ENCODE peak calls at places on chromosome 1, in eight cellular contexts. C is OCI-LY7, E is neural progenitor cell, U is PC-3, J is GM23338, W is HCT116, L is hepatocyte, V is SK-N-SH. D is an unnamed sample.

GRCh38 chr1:150528997-150529396 is 13.4 kb downstream of the FALEC start:
- DNase-seq in C (no peak), E (no peak), U (no peak), J (no peak), W (no peak), L (no peak), V (no peak), D (no peak)

GRCh38 chr1:26701266-26701994 is 5.6 kb downstream of the ARID1A start:
- DNase-seq in C (no peak), E (peak), U (peak), J (no peak), W (no peak), L (no peak), V (no peak), D (peak)

GRCh38 chr1:59020151-59020997 is 236.5 kb upstream of the JUN start:
- DNase-seq in C (peak), E (no peak), U (peak), J (no peak), W (no peak), L (peak), V (no peak), D (peak)

GRCh38 chr1:218925777-218926176 is 247.9 kb upstream of the LYPLAL1 start:
- DNase-seq in C (no peak), E (peak), U (no peak), J (no peak), W (no peak), L (no peak), V (no peak), D (no peak)

GRCh38 chr1:11787251-11787803 is 18.4 kb downstream of the MTHFR start:
- DNase-seq in C (no peak), E (peak), U (peak), J (peak), W (no peak), L (peak), V (no peak), D (no peak)

GRCh38 chr1:227459326-227459841 is 104.0 kb upstream of the ZNF678 start:
- DNase-seq in C (no peak), E (no peak), U (no peak), J (no peak), W (no peak), L (no peak), V (no peak), D (no peak)

GRCh38 chr1:180501865-180502360 is 464 bp downstream of the ACBD6 start:
- DNase-seq in C (peak), E (no peak), U (no peak), J (peak), W (no peak), L (peak), V (no peak), D (peak)

GRCh38 chr1:37958690-37959089 is 11.8 kb upstream of the INPP5B start:
- DNase-seq in C (no peak), E (no peak), U (peak), J (no peak), W (no peak), L (no peak), V (no peak), D (no peak)

GRCh38 chr1:6025269-6026094 is 20.2 kb upstream of the KCNAB2 start:
- DNase-seq in C (no peak), E (no peak), U (no peak), J (no peak), W (no peak), L (no peak), V (no peak), D (peak)

GRCh38 chr1:81453971-81454370 is 346.8 kb upstream of the ADGRL2 start:
- DNase-seq in C (no peak), E (no peak), U (no peak), J (no peak), W (no peak), L (no peak), V (no peak), D (no peak)

GRCh38 chr1:203281033-203281432 is 24.3 kb upstream of the BTG2 start:
- DNase-seq in C (peak), E (no peak), U (peak), J (no peak), W (no peak), L (peak), V (no peak), D (no peak)

GRCh38 chr1:187999973-188000372 is 1171.2 kb downstream of the PLA2G4A start:
- DNase-seq in C (no peak), E (no peak), U (peak), J (peak), W (no peak), L (peak), V (no peak), D (no peak)

GRCh38 chr1:209755926-209756607 is at the start of gene TRAF3IP3:
- DNase-seq in C (peak), E (no peak), U (no peak), J (no peak), W (no peak), L (no peak), V (no peak), D (peak)

GRCh38 chr1:92485374-92486250 is 1.1 kb downstream of the GFI1 start:
- DNase-seq in C (peak), E (peak), U (no peak), J (peak), W (peak), L (peak), V (peak), D (peak)

GRCh38 chr1:81809808-81810207 is 9.1 kb downstream of the ADGRL2 start:
- DNase-seq in C (no peak), E (no peak), U (no peak), J (no peak), W (no peak), L (no peak), V (no peak), D (no peak)

GRCh38 chr1:180382326-180383115 is 119.9 kb downstream of the ACBD6 start:
- DNase-seq in C (no peak), E (no peak), U (peak), J (no peak), W (no peak), L (no peak), V (no peak), D (no peak)

GRCh38 chr1:155207578-155208405 is at the start of gene THBS3:
- DNase-seq in C (no peak), E (peak), U (peak), J (peak), W (no peak), L (peak), V (peak), D (no peak)

GRCh38 chr1:115409097-115409852 is 71.2 kb upstream of the NGF start:
- DNase-seq in C (no peak), E (no peak), U (no peak), J (no peak), W (no peak), L (no peak), V (no peak), D (no peak)

GRCh38 chr1:20190761-20191160 is 4.4 kb upstream of the PLA2G2C start:
- DNase-seq in C (no peak), E (no peak), U (no peak), J (no peak), W (no peak), L (no peak), V (no peak), D (no peak)

GRCh38 chr1:152906023-152906565 is 2.3 kb upstream of the IVL start:
- DNase-seq in C (no peak), E (no peak), U (peak), J (no peak), W (peak), L (no peak), V (no peak), D (no peak)
- TF ChIP-seq EZH2phosphoT487 in C (no peak), E (no peak), U (no peak), J (no peak), W (no peak), L (no peak), V (no peak), D (no peak)

GRCh38 chr1:162040657-162041056 is 17.0 kb upstream of the OLFML2B start:
- DNase-seq in C (peak), E (peak), U (peak), J (peak), W (peak), L (peak), V (no peak), D (peak)
- TF ChIP-seq CTCF in C (peak), E (peak), U (peak), J (peak), W (peak), L (peak), V (peak), D (peak)

GRCh38 chr1:223556414-223557124 is 108.9 kb downstream of the CAPN8 start:
- DNase-seq in C (peak), E (peak), U (peak), J (peak), W (peak), L (peak), V (peak), D (peak)
- TF ChIP-seq EZH2phosphoT487 in C (no peak), E (no peak), U (no peak), J (no peak), W (no peak), L (no peak), V (no peak), D (no peak)

GRCh38 chr1:225882699-225883615 is 777 bp upstream of the TMEM63A start:
- DNase-seq in C (no peak), E (peak), U (peak), J (peak), W (no peak), L (peak), V (peak), D (peak)
- TF ChIP-seq CTCF in C (no peak), E (no peak), U (no peak), J (no peak), W (no peak), L (no peak), V (no peak), D (no peak)

GRCh38 chr1:1596493-1597274 is 3.3 kb downstream of the FNDC10 start:
- DNase-seq in C (no peak), E (no peak), U (no peak), J (no peak), W (no peak), L (no peak), V (peak), D (no peak)
- TF ChIP-seq EZH2phosphoT487 in C (no peak), E (no peak), U (no peak), J (no peak), W (no peak), L (no peak), V (no peak), D (no peak)

DNA sequence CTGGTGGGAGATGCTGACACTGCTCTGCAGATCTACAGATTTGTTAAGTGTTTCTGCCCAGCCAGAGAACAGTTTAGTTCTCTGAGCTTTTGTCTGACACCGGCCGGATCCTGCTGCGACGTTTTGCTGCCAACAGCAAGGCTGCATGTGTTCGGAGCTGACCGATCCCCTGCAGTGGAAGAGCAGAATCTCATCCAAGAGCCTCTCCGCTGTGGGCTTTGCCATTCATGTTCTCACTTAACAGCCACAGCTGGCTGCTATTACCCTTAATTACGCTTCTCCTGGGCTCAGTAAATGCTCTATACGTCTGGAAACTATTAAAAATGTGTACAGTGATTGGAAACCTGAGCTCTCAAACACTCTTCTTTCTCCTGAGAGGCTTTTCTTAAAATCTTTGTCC is 105.3 kb downstream of the BCAR3 start:
- DNase-seq in C (no peak), E (peak), U (no peak), J (no peak), W (no peak), L (peak), V (peak), D (no peak)
- TF ChIP-seq CTCF in C (no peak), E (no peak), U (no peak), J (no peak), W (no peak), L (no peak), V (no peak), D (no peak)

GRCh38 chr1:14945132-14946010 is 208.2 kb upstream of the TMEM51 start:
- DNase-seq in C (no peak), E (peak), U (peak), J (peak), W (no peak), L (peak), V (peak), D (no peak)
- TF ChIP-seq EZH2phosphoT487 in C (no peak), E (no peak), U (no peak), J (no peak), W (no peak), L (no peak), V (no peak), D (no peak)

GRCh38 chr1:172289448-172289847 is 131.0 kb upstream of the C1orf105 start:
- DNase-seq in C (no peak), E (no peak), U (no peak), J (no peak), W (no peak), L (no peak), V (no peak), D (no peak)

GRCh38 chr1:172283766-172284165 is 136.7 kb upstream of the C1orf105 start:
- DNase-seq in C (no peak), E (no peak), U (no peak), J (no peak), W (no peak), L (no peak), V (no peak), D (no peak)

GRCh38 chr1:172288611-172289010 is 131.9 kb upstream of the C1orf105 start:
- DNase-seq in C (no peak), E (no peak), U (no peak), J (no peak), W (no peak), L (no peak), V (no peak), D (no peak)

GRCh38 chr1:172287207-172287606 is 133.3 kb upstream of the C1orf105 start:
- DNase-seq in C (no peak), E (no peak), U (peak), J (no peak), W (no peak), L (no peak), V (no peak), D (no peak)

DNA sequence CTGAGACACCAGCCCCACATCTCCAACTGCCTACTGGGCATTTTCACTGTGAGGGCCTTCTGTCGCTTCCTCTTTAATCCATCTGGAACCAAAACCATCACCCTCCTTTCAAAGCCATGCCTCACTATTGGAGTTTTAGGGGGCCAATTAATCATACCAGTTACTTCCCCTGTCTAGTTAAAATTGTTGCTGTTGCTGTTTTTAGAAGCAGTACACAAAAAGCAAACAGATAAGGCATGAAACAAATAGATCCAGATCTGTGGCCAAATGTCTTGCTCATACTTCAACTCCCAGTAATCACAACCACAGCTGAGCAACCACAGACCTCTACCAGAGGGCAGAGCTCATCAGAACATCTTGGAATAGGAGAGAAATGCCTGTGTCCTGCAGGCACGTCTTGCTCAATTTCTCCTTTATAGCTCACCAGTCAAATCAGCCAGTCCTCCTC is 133.8 kb upstream of the C1orf105 start:
- DNase-seq in C (no peak), E (no peak), U (peak), J (no peak), W (no peak), L (no peak), V (no peak), D (no peak)
- TF ChIP-seq CTCF in C (no peak), E (no peak), U (no peak), J (no peak), W (no peak), L (no peak), V (no peak), D (no peak)